ENCODE peak calls at places on chromosomes 7 and 10, in seven cellular contexts. One of them, this sample, is unnamed.

GRCh38 chr10:72315054-72315453 is 39.7 kb downstream of the DNAJB12 start:
- DNase-seq in esophagus muscularis mucosa: no peak
- DNase-seq in uterus: no peak
- DNase-seq in IMR-90: no peak
- DNase-seq in PC-3: no peak
- DNase-seq in heart left ventricle: no peak
- DNase-seq in neural progenitor cell: peak; percentile 38
- DNase-seq in this sample: no peak

GRCh38 chr7:95472521-95473160 is 13.1 kb upstream of the ASB4 start:
- DNase-seq in neural progenitor cell: peak; percentile 19
- DNase-seq in PC-3: no peak
- DNase-seq in uterus: no peak
- DNase-seq in esophagus muscularis mucosa: no peak
- DNase-seq in heart left ventricle: no peak
- DNase-seq in IMR-90: peak; percentile 3
- DNase-seq in this sample: peak; percentile 62

GRCh38 chr10:50490244-50490643 is 133.5 kb downstream of the SGMS1 start:
- DNase-seq in PC-3: no peak
- DNase-seq in esophagus muscularis mucosa: no peak
- DNase-seq in uterus: no peak
- DNase-seq in neural progenitor cell: no peak
- DNase-seq in heart left ventricle: no peak
- DNase-seq in IMR-90: no peak
- DNase-seq in this sample: no peak

GRCh38 chr10:55220975-55221374 is 419.9 kb upstream of the PCDH15 start:
- DNase-seq in esophagus muscularis mucosa: no peak
- DNase-seq in uterus: no peak
- DNase-seq in heart left ventricle: no peak
- DNase-seq in IMR-90: no peak
- DNase-seq in neural progenitor cell: no peak
- DNase-seq in PC-3: no peak
- DNase-seq in this sample: no peak

GRCh38 chr7:142181966-142182365 is 70.4 kb downstream of the MGAM2 start:
- DNase-seq in IMR-90: no peak
- DNase-seq in PC-3: no peak
- DNase-seq in heart left ventricle: no peak
- DNase-seq in esophagus muscularis mucosa: no peak
- DNase-seq in neural progenitor cell: peak; percentile 33
- DNase-seq in uterus: no peak
- DNase-seq in this sample: no peak

GRCh38 chr7:90597527-90597871 is 1.4 kb downstream of the CDK14 start:
- DNase-seq in uterus: no peak
- DNase-seq in IMR-90: no peak
- DNase-seq in neural progenitor cell: peak; percentile 29
- DNase-seq in PC-3: no peak
- DNase-seq in esophagus muscularis mucosa: no peak
- DNase-seq in heart left ventricle: no peak
- DNase-seq in this sample: no peak

GRCh38 chr10:76049581-76050290 is 618.3 kb downstream of the LRMDA start:
- DNase-seq in esophagus muscularis mucosa: no peak
- DNase-seq in uterus: no peak
- DNase-seq in heart left ventricle: no peak
- DNase-seq in neural progenitor cell: no peak
- DNase-seq in PC-3: peak; percentile 48
- DNase-seq in IMR-90: no peak
- DNase-seq in this sample: no peak

GRCh38 chr7:491292-491957 is 28.2 kb downstream of the PDGFA start:
- DNase-seq in PC-3: no peak
- DNase-seq in heart left ventricle: no peak
- DNase-seq in neural progenitor cell: no peak
- DNase-seq in uterus: no peak
- DNase-seq in esophagus muscularis mucosa: no peak
- DNase-seq in IMR-90: no peak
- DNase-seq in this sample: no peak

GRCh38 chr7:91198371-91198770 is 65.9 kb upstream of the FZD1 start:
- DNase-seq in uterus: no peak
- DNase-seq in neural progenitor cell: no peak
- DNase-seq in PC-3: no peak
- DNase-seq in IMR-90: peak; percentile 71
- DNase-seq in heart left ventricle: no peak
- DNase-seq in esophagus muscularis mucosa: no peak
- DNase-seq in this sample: no peak

GRCh38 chr10:95430231-95430951 is 130.8 kb downstream of the SORBS1 start:
- DNase-seq in IMR-90: peak; percentile 44
- DNase-seq in uterus: peak; percentile 53
- DNase-seq in PC-3: peak; percentile 75
- DNase-seq in neural progenitor cell: peak; percentile 80
- DNase-seq in esophagus muscularis mucosa: no peak
- DNase-seq in heart left ventricle: peak; percentile 60
- DNase-seq in this sample: peak; percentile 74

GRCh38 chr7:50544992-50545391 is 20.2 kb downstream of the DDC start:
- DNase-seq in heart left ventricle: no peak
- DNase-seq in PC-3: no peak
- DNase-seq in uterus: no peak
- DNase-seq in IMR-90: no peak
- DNase-seq in neural progenitor cell: no peak
- DNase-seq in esophagus muscularis mucosa: peak; percentile 68
- DNase-seq in this sample: no peak

GRCh38 chr7:116438274-116438673 is 61.3 kb upstream of the CAV2 start:
- DNase-seq in neural progenitor cell: no peak
- DNase-seq in uterus: no peak
- DNase-seq in PC-3: peak; percentile 52
- DNase-seq in heart left ventricle: no peak
- DNase-seq in esophagus muscularis mucosa: no peak
- DNase-seq in IMR-90: peak; percentile 18
- DNase-seq in this sample: no peak

GRCh38 chr7:116441534-116441933 is 58.0 kb upstream of the CAV2 start:
- DNase-seq in IMR-90: peak; percentile 46
- DNase-seq in esophagus muscularis mucosa: no peak
- DNase-seq in neural progenitor cell: no peak
- DNase-seq in PC-3: no peak
- DNase-seq in heart left ventricle: no peak
- DNase-seq in uterus: no peak
- DNase-seq in this sample: peak; percentile 63

GRCh38 chr7:116436305-116436826 is 63.2 kb upstream of the CAV2 start:
- DNase-seq in esophagus muscularis mucosa: no peak
- DNase-seq in uterus: no peak
- DNase-seq in PC-3: no peak
- DNase-seq in heart left ventricle: no peak
- DNase-seq in IMR-90: no peak
- DNase-seq in neural progenitor cell: no peak
- DNase-seq in this sample: no peak

GRCh38 chr7:116439856-116440549 is 59.5 kb upstream of the CAV2 start:
- DNase-seq in IMR-90: no peak
- DNase-seq in heart left ventricle: peak; percentile 29
- DNase-seq in PC-3: no peak
- DNase-seq in neural progenitor cell: no peak
- DNase-seq in uterus: no peak
- DNase-seq in esophagus muscularis mucosa: no peak
- DNase-seq in this sample: peak; percentile 7

DNA sequence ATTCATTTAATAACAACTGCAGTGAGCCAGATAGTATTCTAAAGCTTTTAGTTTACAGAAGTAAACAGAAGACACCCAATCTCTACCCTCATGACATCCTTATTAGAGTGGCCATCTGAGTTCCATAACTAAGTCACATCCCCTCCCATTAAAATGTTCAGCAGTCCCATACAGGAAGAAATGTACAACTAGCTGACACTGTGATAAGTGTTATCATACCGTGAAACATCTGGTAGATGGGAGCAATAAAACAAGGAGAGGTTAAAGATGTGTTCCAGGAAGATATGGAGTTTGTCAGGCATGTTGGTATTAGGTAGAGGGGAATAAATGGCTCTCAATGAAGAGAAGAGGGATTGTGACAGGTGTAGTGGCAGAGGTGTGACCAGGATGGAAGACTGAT is 60.5 kb upstream of the CAV2 start:
- DNase-seq in uterus: no peak
- DNase-seq in neural progenitor cell: no peak
- DNase-seq in heart left ventricle: no peak
- DNase-seq in IMR-90: no peak
- DNase-seq in PC-3: no peak
- DNase-seq in esophagus muscularis mucosa: no peak
- DNase-seq in this sample: no peak
- H3K4me1 ChIP-seq in uterus: no peaks in the 10 kb centered on the region
- H3K4me1 ChIP-seq in neural progenitor cell: no peaks in the 10 kb centered on the region
- H3K4me1 ChIP-seq in heart left ventricle: peaks cover 37% of the 10 kb centered on the region
- H3K4me1 ChIP-seq in IMR-90: peaks cover 9% of the 10 kb centered on the region
- H3K4me1 ChIP-seq in PC-3: peaks cover 61% of the 10 kb centered on the region
- H3K4me1 ChIP-seq in esophagus muscularis mucosa: peaks cover 41% of the 10 kb centered on the region
- H3K4me1 ChIP-seq in this sample: no peaks in the 10 kb centered on the region

GRCh38 chr10:11329055-11329673 is 282.3 kb downstream of the USP6NL start:
- DNase-seq in uterus: no peak
- DNase-seq in heart left ventricle: no peak
- DNase-seq in esophagus muscularis mucosa: no peak
- DNase-seq in IMR-90: no peak
- DNase-seq in PC-3: no peak
- DNase-seq in neural progenitor cell: no peak
- DNase-seq in this sample: no peak

GRCh38 chr10:11330383-11331020 is 280.9 kb downstream of the USP6NL start:
- DNase-seq in uterus: no peak
- DNase-seq in heart left ventricle: no peak
- DNase-seq in PC-3: no peak
- DNase-seq in IMR-90: no peak
- DNase-seq in neural progenitor cell: no peak
- DNase-seq in esophagus muscularis mucosa: no peak
- DNase-seq in this sample: peak; percentile 73

GRCh38 chr10:11331178-11331577 is 280.3 kb downstream of the USP6NL start:
- DNase-seq in heart left ventricle: no peak
- DNase-seq in esophagus muscularis mucosa: no peak
- DNase-seq in neural progenitor cell: no peak
- DNase-seq in PC-3: no peak
- DNase-seq in IMR-90: no peak
- DNase-seq in uterus: no peak
- DNase-seq in this sample: no peak

GRCh38 chr10:11328264-11329054 is 283.0 kb downstream of the USP6NL start:
- DNase-seq in IMR-90: no peak
- DNase-seq in uterus: no peak
- DNase-seq in PC-3: no peak
- DNase-seq in esophagus muscularis mucosa: no peak
- DNase-seq in neural progenitor cell: peak; percentile 22
- DNase-seq in heart left ventricle: no peak
- DNase-seq in this sample: no peak

DNA sequence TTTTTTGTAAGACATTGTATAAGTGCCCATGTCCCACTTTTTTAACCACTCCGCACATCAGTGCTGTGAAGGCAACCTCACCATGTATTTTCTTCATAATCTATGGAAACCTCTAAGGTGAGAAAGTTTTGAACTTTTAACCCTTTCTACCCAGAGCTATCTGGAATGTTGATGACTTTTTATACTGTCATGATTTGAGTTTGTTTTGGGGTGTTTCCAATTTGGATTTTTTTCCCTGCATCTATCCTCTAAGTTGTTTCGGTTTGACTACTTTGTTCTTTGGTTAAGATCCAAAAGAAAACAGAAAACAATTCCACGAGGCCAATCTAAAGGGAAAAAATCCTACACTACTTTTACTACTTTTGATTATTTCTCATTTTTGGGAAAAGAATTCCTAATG is 279.7 kb downstream of the USP6NL start:
- DNase-seq in IMR-90: peak; percentile 4
- DNase-seq in neural progenitor cell: no peak
- DNase-seq in PC-3: no peak
- DNase-seq in uterus: no peak
- DNase-seq in esophagus muscularis mucosa: no peak
- DNase-seq in heart left ventricle: no peak
- DNase-seq in this sample: peak; percentile 31
- H3K27me3 ChIP-seq in IMR-90: no peaks in the 10 kb centered on the region
- H3K27me3 ChIP-seq in neural progenitor cell: no peaks in the 10 kb centered on the region
- H3K27me3 ChIP-seq in PC-3: peaks cover 87% of the 10 kb centered on the region
- H3K27me3 ChIP-seq in uterus: no peaks in the 10 kb centered on the region
- H3K27me3 ChIP-seq in esophagus muscularis mucosa: no peaks in the 10 kb centered on the region
- H3K27me3 ChIP-seq in heart left ventricle: no peaks in the 10 kb centered on the region
- H3K27me3 ChIP-seq in this sample: no peaks in the 10 kb centered on the region

DNA sequence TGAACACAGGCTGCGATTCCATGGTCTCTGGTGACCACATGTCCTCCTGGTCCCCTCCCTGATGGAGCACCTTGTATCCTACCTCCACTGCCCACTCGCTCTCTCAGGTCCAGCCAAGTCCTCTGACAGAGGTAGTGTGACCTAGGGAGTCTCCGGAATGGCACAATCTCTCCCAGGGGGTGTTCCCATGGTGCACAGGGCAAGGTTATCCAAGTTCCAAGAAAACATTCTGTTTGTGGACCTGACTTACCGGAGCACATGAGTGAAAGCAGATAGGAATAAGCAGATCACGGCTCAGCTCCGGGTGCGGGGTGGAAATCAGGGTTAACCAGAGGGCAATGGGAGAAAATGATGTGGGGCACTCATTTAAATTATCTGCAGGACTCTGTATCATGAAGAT is 45.8 kb upstream of the INSIG1 start:
- DNase-seq in IMR-90: no peak
- DNase-seq in uterus: no peak
- DNase-seq in heart left ventricle: no peak
- DNase-seq in PC-3: no peak
- DNase-seq in esophagus muscularis mucosa: no peak
- DNase-seq in neural progenitor cell: no peak
- DNase-seq in this sample: no peak
- H3K4me3 ChIP-seq in IMR-90: no peak overlapping the region
- H3K4me3 ChIP-seq in uterus: no peak overlapping the region
- H3K4me3 ChIP-seq in heart left ventricle: no peak overlapping the region
- H3K4me3 ChIP-seq in PC-3: no peak overlapping the region
- H3K4me3 ChIP-seq in esophagus muscularis mucosa: no peak overlapping the region
- H3K4me3 ChIP-seq in neural progenitor cell: no peak overlapping the region
- H3K4me3 ChIP-seq in this sample: no peak overlapping the region

GRCh38 chr10:103181244-103181643 is 11.8 kb downstream of the NT5C2 start:
- DNase-seq in neural progenitor cell: no peak
- DNase-seq in PC-3: no peak
- DNase-seq in IMR-90: no peak
- DNase-seq in uterus: no peak
- DNase-seq in esophagus muscularis mucosa: no peak
- DNase-seq in heart left ventricle: no peak
- DNase-seq in this sample: no peak

GRCh38 chr10:103186128-103186527 is 6.9 kb downstream of the NT5C2 start:
- DNase-seq in IMR-90: no peak
- DNase-seq in heart left ventricle: no peak
- DNase-seq in esophagus muscularis mucosa: no peak
- DNase-seq in PC-3: no peak
- DNase-seq in neural progenitor cell: no peak
- DNase-seq in uterus: no peak
- DNase-seq in this sample: no peak

GRCh38 chr10:103188853-103189252 is 4.2 kb downstream of the NT5C2 start:
- DNase-seq in uterus: no peak
- DNase-seq in neural progenitor cell: no peak
- DNase-seq in PC-3: peak; percentile 8
- DNase-seq in IMR-90: peak; percentile 59
- DNase-seq in heart left ventricle: no peak
- DNase-seq in esophagus muscularis mucosa: no peak
- DNase-seq in this sample: no peak

GRCh38 chr10:103180491-103180890 is 12.6 kb downstream of the NT5C2 start:
- DNase-seq in uterus: no peak
- DNase-seq in PC-3: no peak
- DNase-seq in esophagus muscularis mucosa: no peak
- DNase-seq in heart left ventricle: no peak
- DNase-seq in IMR-90: no peak
- DNase-seq in neural progenitor cell: no peak
- DNase-seq in this sample: no peak

DNA sequence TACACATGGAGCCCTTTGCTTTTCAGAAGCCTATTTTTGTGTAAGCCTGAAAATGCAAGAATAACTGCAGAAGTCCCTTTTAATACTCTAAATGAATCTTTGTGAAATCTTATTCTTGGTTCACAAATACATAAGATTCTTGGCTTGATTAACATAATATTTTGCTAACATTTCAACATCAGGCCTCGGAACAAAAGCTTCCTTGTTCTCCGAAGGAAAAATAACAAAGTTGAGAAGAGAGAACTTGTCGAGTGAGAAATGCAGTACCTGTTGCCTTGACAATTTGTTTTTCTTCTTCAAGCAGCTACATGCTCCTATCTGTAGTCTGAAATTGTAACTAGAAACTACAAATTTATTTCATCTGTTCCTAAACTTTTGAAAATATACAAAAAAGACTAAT is 8.5 kb downstream of the NT5C2 start:
- DNase-seq in esophagus muscularis mucosa: no peak
- DNase-seq in heart left ventricle: no peak
- DNase-seq in uterus: no peak
- DNase-seq in PC-3: peak; percentile 18
- DNase-seq in IMR-90: no peak
- DNase-seq in neural progenitor cell: no peak
- DNase-seq in this sample: peak; percentile 54
- H3K4me1 ChIP-seq in esophagus muscularis mucosa: peaks cover 83% of the 10 kb centered on the region
- H3K4me1 ChIP-seq in heart left ventricle: peaks cover 23% of the 10 kb centered on the region
- H3K4me1 ChIP-seq in uterus: no peaks in the 10 kb centered on the region
- H3K4me1 ChIP-seq in PC-3: peaks cover 39% of the 10 kb centered on the region
- H3K4me1 ChIP-seq in IMR-90: peaks cover 13% of the 10 kb centered on the region
- H3K4me1 ChIP-seq in neural progenitor cell: peaks cover 12% of the 10 kb centered on the region
- H3K4me1 ChIP-seq in this sample: no peaks in the 10 kb centered on the region

This sample was measured in cardiac muscle cell.